ENCODE peak calls at places on chromosomes 4 and X, in seven cellular contexts. X, M, C, L, D, K and W are unnamed samples.
A peak's percentile ranks its signal among the peaks of the same experiment; 100 is the strongest.

GRCh38 chr4:8641256-8641655 is 48.7 kb downstream of the CPZ start:
- DNase-seq in X (peak; percentile 28), M (no peak), C (no peak), L (no peak), D (no peak), K (no peak), W (no peak)

GRCh38 chrX:153766098-153766817 is 2.2 kb downstream of the PLXNB3 start:
- DNase-seq in X (no peak), M (peak; percentile 18), C (peak; percentile 37), L (peak; percentile 20), D (no peak), K (peak; percentile 83), W (no peak)

GRCh38 chrX:122046226-122046625 is 998.8 kb downstream of the GLUD2 start:
- DNase-seq in X (no peak), M (no peak), C (no peak), L (no peak), D (no peak), K (no peak), W (no peak)

GRCh38 chr4:52038109-52038912 is at the start of gene SGCB:
- DNase-seq in X (peak; percentile 61), M (peak; percentile 61), C (peak; percentile 85), L (peak; percentile 65), D (peak; percentile 4), K (peak; percentile 96), W (peak; percentile 82)

GRCh38 chr4:53490965-53491622 is 100.2 kb downstream of the LNX1 start:
- DNase-seq in X (no peak), M (no peak), C (peak; percentile 49), L (no peak), D (no peak), K (peak; percentile 79), W (no peak)

GRCh38 chr4:168304744-168305459 is 13.7 kb downstream of the DDX60 start:
- DNase-seq in X (no peak), M (no peak), C (no peak), L (no peak), D (no peak), K (peak; percentile 18), W (no peak)

GRCh38 chrX:54043084-54043483 is 1.2 kb downstream of the PHF8 start:
- DNase-seq in X (no peak), M (no peak), C (no peak), L (no peak), D (no peak), K (no peak), W (no peak)

GRCh38 chrX:135973025-135973547 is 702 bp downstream of the MMGT1 start:
- DNase-seq in X (no peak), M (no peak), C (no peak), L (no peak), D (no peak), K (peak; percentile 9), W (no peak)

GRCh38 chrX:2514131-2514530 is 13.4 kb upstream of the DHRSX start:
- DNase-seq in X (no peak), M (no peak), C (no peak), L (no peak), D (no peak), K (no peak), W (no peak)

GRCh38 chr4:74133786-74134499 is 24.0 kb upstream of the MTHFD2L start:
- DNase-seq in X (peak; percentile 61), M (peak; percentile 2), C (peak; percentile 79), L (peak; percentile 38), D (peak; percentile 50), K (peak; percentile 76), W (peak; percentile 83)

GRCh38 chr4:78057600-78058560 is 757 bp downstream of the FRAS1 start:
- DNase-seq in X (peak; percentile 51), M (no peak), C (peak; percentile 66), L (peak; percentile 37), D (no peak), K (peak; percentile 67), W (peak; percentile 61)

GRCh38 chrX:29813174-29813573 is 402.2 kb upstream of the MAGEB2 start:
- DNase-seq in X (no peak), M (no peak), C (no peak), L (no peak), D (no peak), K (no peak), W (no peak)

GRCh38 chr4:80897537-80898303 is 132.8 kb upstream of the BMP3 start:
- DNase-seq in X (no peak), M (no peak), C (no peak), L (no peak), D (no peak), K (no peak), W (no peak)

GRCh38 chrX:34877451-34877850 is 65.1 kb upstream of the FAM47B start:
- DNase-seq in X (no peak), M (no peak), C (no peak), L (no peak), D (no peak), K (peak; percentile 26), W (no peak)

GRCh38 chr4:140609548-140610425 is 41.0 kb upstream of the UCP1 start:
- DNase-seq in X (no peak), M (no peak), C (peak; percentile 51), L (no peak), D (no peak), K (peak; percentile 81), W (no peak)

GRCh38 chr4:119020158-119020557 is 115.5 kb upstream of the MYOZ2 start:
- DNase-seq in X (no peak), M (no peak), C (no peak), L (no peak), D (no peak), K (no peak), W (no peak)

GRCh38 chr4:66575024-66575696 is 904.9 kb upstream of the EPHA5 start:
- DNase-seq in X (no peak), M (no peak), C (no peak), L (no peak), D (no peak), K (peak; percentile 25), W (no peak)

GRCh38 chr4:112060212-112060611 is 85.0 kb upstream of the FAM241A start:
- DNase-seq in X (no peak), M (no peak), C (peak; percentile 52), L (no peak), D (no peak), K (peak; percentile 46), W (no peak)

GRCh38 chrX:7941390-7942042 is 14.3 kb upstream of the PNPLA4 start:
- DNase-seq in X (no peak), M (no peak), C (peak; percentile 13), L (no peak), D (no peak), K (peak; percentile 2), W (no peak)

GRCh38 chrX:66022742-66023725 is 16.8 kb downstream of the VSIG4 start:
- DNase-seq in X (no peak), M (no peak), C (peak; percentile 15), L (no peak), D (no peak), K (no peak), W (no peak)

GRCh38 chr4:7806080-7806630 is 133.5 kb downstream of the AFAP1 start:
- DNase-seq in X (peak; percentile 75), M (no peak), C (peak; percentile 47), L (no peak), D (no peak), K (no peak), W (no peak)

GRCh38 chr4:19532120-19532848 is 719.4 kb upstream of the SLIT2 start:
- DNase-seq in X (no peak), M (no peak), C (peak; percentile 47), L (no peak), D (no peak), K (peak; percentile 14), W (no peak)

GRCh38 chr4:37482236-37482635 is 203.9 kb downstream of the RELL1 start:
- DNase-seq in X (no peak), M (no peak), C (no peak), L (no peak), D (no peak), K (no peak), W (no peak)